ENCODE peak calls at places on chromosomes 4 and X, in ten cellular contexts. Y is GM23338, Z is K562, H is sigmoid colon, D is suprapubic skin, J is stomach, S is transverse colon, X is HCT116, V is GM12891, I is breast epithelium. O is an unnamed sample.

GRCh38 chr4:111837761-111838160 is 307.5 kb upstream of the FAM241A start:
- DNase-seq in Z (no peak), X (no peak), Y (no peak), H (no peak), V (no peak), I (no peak), J (no peak), S (no peak), D (no peak), O (no peak)

GRCh38 chr4:130043796-130044195 is 947.8 kb downstream of the C4orf33 start:
- DNase-seq in Z (no peak), S (no peak), X (no peak), I (no peak), V (no peak), J (no peak), D (no peak), Y (no peak), H (no peak), O (no peak)

GRCh38 chrX:115413246-115413878 is 123.8 kb downstream of the LUZP4 start:
- DNase-seq in I (no peak), Y (no peak), D (no peak), J (no peak), S (no peak), Z (no peak), V (no peak), H (no peak), X (no peak), O (no peak)

GRCh38 chr4:3362431-3363287 is 69.8 kb downstream of the RGS12 start:
- DNase-seq in V (no peak), Y (no peak), X (no peak), Z (no peak), H (peak; percentile 48), I (no peak), D (peak; percentile 38), J (no peak), S (no peak), O (no peak)

GRCh38 chrX:123965712-123966111 is 4.2 kb downstream of the STAG2 start:
- DNase-seq in Z (no peak), H (no peak), S (no peak), J (no peak), I (no peak), V (no peak), D (no peak), Y (no peak), X (no peak), O (no peak)

GRCh38 chr4:140309124-140309870 is 64.1 kb upstream of the SCOC start:
- DNase-seq in D (no peak), Y (peak; percentile 36), I (no peak), H (no peak), X (no peak), S (no peak), V (no peak), J (no peak), Z (no peak), O (no peak)

GRCh38 chr4:3168029-3168428 is 80.9 kb upstream of the MSANTD1 start:
- DNase-seq in S (no peak), I (no peak), Y (peak; percentile 30), V (no peak), X (no peak), J (no peak), D (no peak), Z (peak; percentile 26), H (no peak), O (no peak)

GRCh38 chrX:48480583-48480982 is 4.6 kb downstream of the FTSJ1 start:
- DNase-seq in Y (no peak), X (no peak), D (no peak), I (no peak), S (no peak), J (no peak), H (no peak), Z (no peak), V (no peak), O (no peak)

GRCh38 chrX:150762258-150762867 is 69.2 kb downstream of the MTMR1 start:
- DNase-seq in H (no peak), I (no peak), J (no peak), Y (no peak), X (no peak), S (no peak), V (no peak), D (no peak), Z (no peak), O (no peak)

GRCh38 chr4:109303141-109303499 is 662 bp upstream of the COL25A1 start:
- DNase-seq in J (no peak), X (no peak), V (no peak), Y (no peak), D (no peak), I (no peak), S (no peak), Z (no peak), H (no peak), O (no peak)

GRCh38 chr4:69056921-69057562 is 39.2 kb upstream of the UGT2B7 start:
- DNase-seq in H (no peak), D (no peak), J (no peak), X (no peak), Z (no peak), V (no peak), Y (no peak), I (no peak), S (no peak), O (no peak)

GRCh38 chr4:82851902-82852750 is 38.8 kb downstream of the SEC31A start:
- DNase-seq in Y (peak; percentile 77), J (no peak), I (no peak), X (peak; percentile 33), H (no peak), Z (no peak), D (no peak), S (no peak), V (no peak), O (no peak)

GRCh38 chr4:186485621-186486062 is 69.7 kb downstream of the MTNR1A start:
- DNase-seq in J (no peak), Y (no peak), Z (no peak), X (peak; percentile 23), V (no peak), D (no peak), I (no peak), S (no peak), H (no peak), O (no peak)

GRCh38 chrX:1673337-1673736 is 58.5 kb downstream of the ASMT start:
- DNase-seq in Z (peak; percentile 19), S (peak; percentile 28), V (no peak), H (no peak), Y (peak; percentile 54), I (no peak), J (no peak), X (peak; percentile 46), D (peak; percentile 34), O (peak; percentile 47)

GRCh38 chr4:14529653-14530052 is 472.6 kb upstream of the CPEB2 start:
- DNase-seq in Y (peak; percentile 37), H (no peak), Z (no peak), X (no peak), S (no peak), D (no peak), J (no peak), V (no peak), I (no peak), O (no peak)

GRCh38 chr4:27068151-27068862 is 207.7 kb downstream of the STIM2 start:
- DNase-seq in V (no peak), D (no peak), X (no peak), J (no peak), Z (no peak), I (no peak), Y (no peak), S (no peak), H (no peak), O (no peak)

GRCh38 chr4:175453456-175453855 is 358.6 kb downstream of the GPM6A start:
- DNase-seq in I (no peak), V (no peak), Y (no peak), J (no peak), H (no peak), X (no peak), S (no peak), D (no peak), Z (no peak), O (no peak)

GRCh38 chr4:71980976-71981375 is 50.8 kb upstream of the NPFFR2 start:
- DNase-seq in Y (no peak), H (no peak), J (no peak), X (no peak), I (no peak), V (no peak), S (no peak), Z (no peak), D (no peak), O (no peak)

GRCh38 chr4:6480532-6481088 is 8.2 kb upstream of the PPP2R2C start:
- DNase-seq in V (no peak), S (no peak), H (no peak), Z (no peak), X (no peak), J (no peak), I (no peak), Y (no peak), D (no peak), O (no peak)

GRCh38 chrX:43646800-43647199 is 9.3 kb upstream of the MAOA start:
- DNase-seq in Z (no peak), S (no peak), D (no peak), I (no peak), J (no peak), H (no peak), Y (no peak), V (no peak), X (no peak), O (no peak)
- TF ChIP-seq POLR2AphosphoS5 in Z (no peak), S (no peak), D (no peak), I (no peak), J (no peak), H (no peak), Y (no peak), V (no peak), X (no peak), O (no peak)

DNA sequence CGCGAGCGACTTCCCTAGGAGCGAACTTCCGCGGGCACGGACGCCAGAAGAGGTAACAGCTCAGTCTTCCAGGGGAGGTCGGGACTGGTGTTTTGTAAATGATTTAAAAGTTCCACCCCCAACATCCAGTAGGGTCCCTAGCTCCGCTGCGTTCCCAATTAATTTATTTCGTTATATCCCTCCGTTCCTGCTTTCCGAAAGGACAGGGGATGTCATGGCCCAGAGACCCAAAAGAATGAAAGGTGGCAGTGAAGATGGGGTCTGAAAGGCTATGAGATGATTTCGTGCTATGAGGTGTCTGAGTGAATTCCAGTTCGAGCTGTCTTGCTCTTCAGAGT is 373 bp upstream of the SMIM43 start:
- DNase-seq in X (no peak), Z (no peak), I (no peak), J (no peak), H (no peak), S (no peak), V (no peak), Y (no peak), D (no peak), O (no peak)
- TF ChIP-seq POLR2AphosphoS5 in X (no peak), Z (no peak), I (no peak), J (no peak), H (no peak), S (no peak), V (no peak), Y (no peak), D (no peak), O (no peak)

GRCh38 chr4:121783210-121783609 is 17.9 kb upstream of the EXOSC9 start:
- DNase-seq in I (no peak), S (no peak), J (no peak), V (no peak), X (no peak), Z (no peak), Y (no peak), D (no peak), H (no peak), O (no peak)
- TF ChIP-seq POLR2AphosphoS5 in I (no peak), S (no peak), J (no peak), V (no peak), X (no peak), Z (no peak), Y (no peak), D (no peak), H (no peak), O (no peak)

GRCh38 chr4:15833801-15834200 is 55.7 kb downstream of the CD38 start:
- DNase-seq in S (no peak), H (no peak), Z (no peak), I (no peak), J (no peak), X (no peak), Y (no peak), V (no peak), D (no peak), O (no peak)
- TF ChIP-seq POLR2AphosphoS5 in S (no peak), H (no peak), Z (no peak), I (no peak), J (no peak), X (no peak), Y (no peak), V (no peak), D (no peak), O (no peak)

O was measured in spleen.